ENCODE peak calls at places on chromosomes 16 and 17, in seven cellular contexts. P is naive thymus-derived CD8-positive, alpha-beta T cell; Y is activated T-cell treated with anti-CD3 and anti-CD28 coated beads for 4 hours; D is myocyte; J is stimulated activated CD4-positive, alpha-beta T cell treated with anti-CD3 and anti-CD28 coated beads, Interleukin-1b, Interleukin-23, amount 100 ng/mL, for 1 hour; F is NCI-H2081; M is NCI-H446 treated with DMSO at 0.1 percent for 48 hours. C is an unnamed sample.

GRCh38 chr17:47733047-47733413 is at the start of gene TBX21:
- DNase-seq in P (peak; percentile 80), Y (peak; percentile 89), D (peak; percentile 44), J (peak; percentile 81), F (peak; percentile 70), M (no peak), C (no peak)

GRCh38 chr16:89864421-89864820 is 9.0 kb upstream of the TCF25 start:
- DNase-seq in P (no peak), Y (no peak), D (no peak), J (no peak), F (no peak), M (no peak), C (no peak)

GRCh38 chr17:30970757-30971567 is at the start of gene RNF135:
- DNase-seq in P (peak; percentile 48), Y (peak; percentile 17), D (peak; percentile 89), J (peak; percentile 19), F (no peak), M (peak; percentile 13), C (no peak)

GRCh38 chr16:46632778-46633733 is 11.9 kb upstream of the SHCBP1 start:
- DNase-seq in P (no peak), Y (no peak), D (no peak), J (no peak), F (no peak), M (no peak), C (no peak)

GRCh38 chr17:49210158-49211029 is at the start of the genes ABI3 and GNGT2:
- DNase-seq in P (peak; percentile 71), Y (no peak), D (peak; percentile 38), J (peak; percentile 37), F (no peak), M (no peak), C (no peak)

GRCh38 chr16:62036807-62037135 is 533 bp upstream of the CDH8 start:
- DNase-seq in P (no peak), Y (no peak), D (no peak), J (no peak), F (no peak), M (no peak), C (no peak)

GRCh38 chr16:28609631-28610594 is at the start of gene SULT1A1:
- DNase-seq in P (no peak), Y (no peak), D (peak; percentile 12), J (no peak), F (no peak), M (no peak), C (no peak)

GRCh38 chr17:8846768-8847211 is 20.7 kb downstream of the PIK3R6 start:
- DNase-seq in P (no peak), Y (no peak), D (no peak), J (no peak), F (no peak), M (no peak), C (no peak)

GRCh38 chr17:39639043-39639442 is 2.1 kb downstream of the STARD3 start:
- DNase-seq in P (no peak), Y (no peak), D (no peak), J (no peak), F (no peak), M (no peak), C (no peak)

GRCh38 chr17:45093444-45094110 is 32.5 kb downstream of the NMT1 start:
- DNase-seq in P (no peak), Y (no peak), D (peak; percentile 66), J (no peak), F (no peak), M (no peak), C (no peak)

GRCh38 chr16:89152831-89153700 is 18.5 kb upstream of the CDH15 start:
- DNase-seq in P (no peak), Y (no peak), D (no peak), J (no peak), F (no peak), M (no peak), C (no peak)

GRCh38 chr17:82709676-82710498 is 6.6 kb upstream of the FN3KRP start:
- DNase-seq in P (no peak), Y (no peak), D (no peak), J (no peak), F (no peak), M (no peak), C (no peak)

GRCh38 chr17:45413498-45413923 is 19.2 kb downstream of the ARHGAP27 start:
- DNase-seq in P (no peak), Y (no peak), D (no peak), J (no peak), F (no peak), M (no peak), C (no peak)

GRCh38 chr17:30188211-30188939 is 47.1 kb downstream of the SLC6A4 start:
- DNase-seq in P (no peak), Y (no peak), D (no peak), J (no peak), F (no peak), M (no peak), C (no peak)

GRCh38 chr17:45316271-45317112 is at the start of gene MAP3K14:
- DNase-seq in P (peak; percentile 73), Y (peak; percentile 42), D (peak; percentile 79), J (no peak), F (peak; percentile 77), M (no peak), C (no peak)

GRCh38 chr16:88374736-88375135 is 8.0 kb upstream of the ZNF469 start:
- DNase-seq in P (no peak), Y (no peak), D (no peak), J (no peak), F (no peak), M (no peak), C (no peak)

GRCh38 chr17:1762906-1763829 is 1.3 kb downstream of the SERPINF1 start:
- DNase-seq in P (no peak), Y (no peak), D (peak; percentile 90), J (no peak), F (no peak), M (no peak), C (no peak)

GRCh38 chr16:4249546-4249945 is 7.7 kb upstream of the SRL start:
- DNase-seq in P (no peak), Y (no peak), D (no peak), J (no peak), F (no peak), M (no peak), C (no peak)

GRCh38 chr16:71572497-71573116 is 4.3 kb downstream of the TAT start:
- DNase-seq in P (no peak), Y (no peak), D (no peak), J (no peak), F (no peak), M (no peak), C (no peak)

GRCh38 chr17:27612160-27612767 is 18.7 kb upstream of the LGALS9 start:
- DNase-seq in P (no peak), Y (no peak), D (no peak), J (no peak), F (no peak), M (no peak), C (no peak)

GRCh38 chr17:81608605-81609004 is 28.3 kb downstream of the NPLOC4 start:
- DNase-seq in P (no peak), Y (no peak), D (no peak), J (no peak), F (no peak), M (no peak), C (no peak)

GRCh38 chr17:19426631-19427030 is 15.6 kb downstream of the RNF112 start:
- DNase-seq in P (no peak), Y (no peak), D (no peak), J (no peak), F (no peak), M (no peak), C (no peak)

GRCh38 chr17:49968380-49969133 is 433 bp upstream of the DLX4 start:
- DNase-seq in P (peak; percentile 80), Y (peak; percentile 47), D (peak; percentile 69), J (peak; percentile 52), F (peak; percentile 50), M (peak; percentile 39), C (no peak)

C was measured in cortex of kidney.